ENCODE peak calls at places on chromosome 5, in ten cellular contexts. V is tibial nerve; I is PC-3; H is body of pancreas; G is CD4-positive, alpha-beta memory T cell; R is MM.1S; E is Karpas-422; W is neural progenitor cell; P is fibroblast of lung; F is A673. D is an unnamed sample.

GRCh38 chr5:135578685-135579341 is at the start of gene CXCL14:
- DNase-seq in V (peak; percentile 50), I (no peak), H (peak; percentile 20), G (no peak), R (no peak), E (no peak), W (peak; percentile 87), P (peak; percentile 87), F (peak; percentile 91), D (peak; percentile 4)

GRCh38 chr5:35861718-35862117 is 5.0 kb downstream of the IL7R start:
- DNase-seq in V (no peak), I (peak; percentile 6), H (no peak), G (no peak), R (no peak), E (no peak), W (no peak), P (peak; percentile 50), F (no peak), D (no peak)

GRCh38 chr5:38540348-38540747 is 16.1 kb downstream of the LIFR start:
- DNase-seq in V (no peak), I (no peak), H (peak; percentile 66), G (no peak), R (no peak), E (no peak), W (peak; percentile 53), P (no peak), F (no peak), D (peak; percentile 91)

GRCh38 chr5:132215329-132215728 is 12.3 kb downstream of the P4HA2 start:
- DNase-seq in V (peak; percentile 86), I (peak; percentile 88), H (peak; percentile 98), G (no peak), R (no peak), E (no peak), W (no peak), P (peak; percentile 98), F (no peak), D (peak; percentile 54)

GRCh38 chr5:1536298-1537165 is 12.8 kb upstream of the LPCAT1 start:
- DNase-seq in V (peak; percentile 22), I (no peak), H (no peak), G (peak; percentile 71), R (peak; percentile 62), E (peak; percentile 73), W (no peak), P (no peak), F (no peak), D (no peak)

GRCh38 chr5:176929654-176930053 is 30.5 kb upstream of the HK3 start:
- DNase-seq in V (no peak), I (no peak), H (no peak), G (no peak), R (no peak), E (no peak), W (no peak), P (no peak), F (no peak), D (no peak)

GRCh38 chr5:962386-962785 is 46.2 kb upstream of the NKD2 start:
- DNase-seq in V (no peak), I (no peak), H (no peak), G (no peak), R (no peak), E (no peak), W (no peak), P (no peak), F (no peak), D (no peak)

GRCh38 chr5:149853019-149853648 is 91.5 kb downstream of the PDE6A start:
- DNase-seq in V (peak; percentile 93), I (peak; percentile 87), H (peak; percentile 80), G (peak; percentile 10), R (peak; percentile 65), E (peak; percentile 73), W (peak; percentile 91), P (peak; percentile 68), F (peak; percentile 64), D (peak; percentile 76)

GRCh38 chr5:145293716-145294115 is 541.4 kb downstream of the PRELID2 start:
- DNase-seq in V (no peak), I (peak; percentile 57), H (no peak), G (no peak), R (no peak), E (no peak), W (no peak), P (no peak), F (no peak), D (no peak)

GRCh38 chr5:55636177-55636576 is 75.9 kb downstream of the SLC38A9 start:
- DNase-seq in V (no peak), I (no peak), H (peak; percentile 41), G (no peak), R (no peak), E (no peak), W (no peak), P (no peak), F (no peak), D (no peak)

GRCh38 chr5:21810737-21811316 is 1042.3 kb downstream of the CDH12 start:
- DNase-seq in V (no peak), I (peak; percentile 81), H (no peak), G (no peak), R (peak; percentile 34), E (peak; percentile 72), W (peak; percentile 34), P (peak; percentile 23), F (peak; percentile 77), D (no peak)

GRCh38 chr5:150196986-150197385 is 7.1 kb downstream of the SLC6A7 start:
- DNase-seq in V (no peak), I (no peak), H (no peak), G (no peak), R (no peak), E (no peak), W (no peak), P (no peak), F (no peak), D (no peak)

GRCh38 chr5:2960309-2960708 is 208.8 kb upstream of the IRX2 start:
- DNase-seq in V (no peak), I (no peak), H (no peak), G (no peak), R (no peak), E (no peak), W (no peak), P (no peak), F (no peak), D (no peak)

GRCh38 chr5:1144089-1144488 is 32.2 kb upstream of the SLC12A7 start:
- DNase-seq in V (no peak), I (no peak), H (no peak), G (no peak), R (no peak), E (no peak), W (no peak), P (no peak), F (no peak), D (no peak)

DNA sequence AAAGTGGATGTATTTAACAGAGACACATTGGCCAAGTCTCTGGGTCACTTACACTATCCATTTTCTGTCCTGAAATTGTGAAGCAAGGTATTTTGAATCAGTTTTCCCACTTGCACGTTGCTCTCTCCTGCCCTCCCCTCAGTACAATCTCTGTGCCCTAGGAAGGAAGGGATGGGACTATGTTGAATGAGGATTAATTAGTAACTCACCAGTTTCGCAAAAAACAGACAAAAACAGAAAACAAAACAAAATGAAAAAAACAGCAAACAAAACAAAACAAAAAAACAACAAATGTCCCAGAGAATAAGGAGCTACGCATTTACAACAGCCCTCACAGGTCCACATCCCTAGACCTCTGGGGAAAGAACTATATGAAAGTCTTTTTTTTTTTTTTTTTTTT is 1.1 kb upstream of the CD14 start:
- DNase-seq in V (no peak), I (no peak), H (no peak), G (no peak), R (no peak), E (no peak), W (no peak), P (no peak), F (no peak), D (no peak)
- H3K4me1 ChIP-seq in V (peaks cover 14% of the 10 kb centered on the region), I (peaks cover 4% of the 10 kb centered on the region), H (peaks cover 30% of the 10 kb centered on the region), G (peaks cover 20% of the 10 kb centered on the region), R (peaks cover 2% of the 10 kb centered on the region), E (peaks cover 4% of the 10 kb centered on the region), W (no peaks in the 10 kb centered on the region), P (peaks cover 2% of the 10 kb centered on the region), F (peaks cover 4% of the 10 kb centered on the region), D (peaks cover 25% of the 10 kb centered on the region)

GRCh38 chr5:178214160-178214803 is 9.9 kb downstream of the HNRNPAB start:
- DNase-seq in V (no peak), I (no peak), H (no peak), G (no peak), R (no peak), E (peak; percentile 60), W (no peak), P (no peak), F (no peak), D (no peak)
- H3K36me3 ChIP-seq in V (no peaks in the 10 kb centered on the region), I (peaks cover 67% of the 10 kb centered on the region), H (no peaks in the 10 kb centered on the region), G (peaks cover 73% of the 10 kb centered on the region), R (peaks cover 24% of the 10 kb centered on the region), E (peaks cover 34% of the 10 kb centered on the region), W (peaks cover 6% of the 10 kb centered on the region), P (peaks cover 38% of the 10 kb centered on the region), F (peaks cover 78% of the 10 kb centered on the region), D (peaks cover 68% of the 10 kb centered on the region)

GRCh38 chr5:6758201-6758600 is 45.0 kb downstream of the TENT4A start:
- DNase-seq in V (no peak), I (no peak), H (no peak), G (no peak), R (no peak), E (no peak), W (no peak), P (no peak), F (no peak), D (no peak)
- H3K27ac ChIP-seq in V (no peak overlapping the region), I (no peak overlapping the region), H (no peak overlapping the region), G (no peak overlapping the region), R (no peak overlapping the region), E (no peak overlapping the region), W (no peak overlapping the region), P (no peak overlapping the region), F (no peak overlapping the region), D (no peak overlapping the region)

DNA sequence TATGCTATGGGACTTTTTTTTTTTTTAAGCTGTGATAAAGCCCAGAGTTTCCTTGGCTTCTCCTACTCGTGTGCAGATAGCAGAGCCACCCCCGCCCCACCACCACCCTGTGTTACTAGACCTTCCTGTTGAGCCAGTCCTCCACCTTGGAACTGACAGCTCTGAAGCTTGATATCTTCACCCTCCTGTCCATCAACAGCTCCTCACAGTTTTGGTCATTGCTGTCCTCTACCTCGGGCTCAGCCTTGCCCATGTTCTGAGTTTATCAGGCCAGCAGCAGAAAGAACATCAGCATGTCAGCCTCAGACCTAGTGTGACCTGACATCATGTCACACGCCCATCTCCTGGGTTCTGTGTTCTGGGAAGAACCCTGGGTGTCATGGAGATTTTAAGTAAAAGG is 167.1 kb upstream of the RAI14 start:
- DNase-seq in V (no peak), I (peak; percentile 55), H (no peak), G (no peak), R (no peak), E (no peak), W (no peak), P (no peak), F (no peak), D (no peak)
- H3K4me1 ChIP-seq in V (no peaks in the 10 kb centered on the region), I (peaks cover 52% of the 10 kb centered on the region), H (peaks cover 48% of the 10 kb centered on the region), G (no peaks in the 10 kb centered on the region), R (no peaks in the 10 kb centered on the region), E (peaks cover 3% of the 10 kb centered on the region), W (peaks cover 27% of the 10 kb centered on the region), P (peaks cover 23% of the 10 kb centered on the region), F (peaks cover 4% of the 10 kb centered on the region), D (peaks cover 22% of the 10 kb centered on the region)

DNA sequence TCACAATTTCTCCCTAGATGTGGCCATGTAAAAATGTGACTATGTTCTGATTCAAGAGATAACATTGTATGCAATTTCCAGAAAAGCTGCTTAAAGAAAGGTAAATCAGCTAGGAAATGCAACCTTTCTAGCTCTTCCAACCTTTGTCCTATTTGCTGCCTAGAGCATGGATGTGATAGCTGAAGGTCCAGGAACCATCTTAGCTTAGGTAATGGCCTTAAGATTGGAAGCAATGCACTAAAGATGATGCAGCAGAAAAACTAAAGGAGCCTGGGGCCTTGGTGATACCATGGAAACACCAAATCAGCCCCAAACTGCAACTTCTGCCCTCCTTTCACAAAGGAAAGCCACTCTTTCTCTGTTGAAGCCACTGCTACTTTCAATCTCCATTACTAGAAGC is 27.0 kb downstream of the CPLANE1 start:
- DNase-seq in V (no peak), I (no peak), H (no peak), G (no peak), R (no peak), E (no peak), W (no peak), P (no peak), F (no peak), D (no peak)
- H3K36me3 ChIP-seq in V (no peaks in the 10 kb centered on the region), I (peaks cover 18% of the 10 kb centered on the region), H (no peaks in the 10 kb centered on the region), G (no peaks in the 10 kb centered on the region), R (no peaks in the 10 kb centered on the region), E (no peaks in the 10 kb centered on the region), W (no peaks in the 10 kb centered on the region), P (peaks cover 5% of the 10 kb centered on the region), F (peaks cover 17% of the 10 kb centered on the region), D (peaks cover 42% of the 10 kb centered on the region)